ENCODE peak calls at places on chromosomes 16 and 17, in eight cellular contexts. O is tibial nerve, N is prostate gland, Y is heart left ventricle, J is A549, V is uterus, U is stomach, G is IMR-90. D is an unnamed sample.

GRCh38 chr17:40910441-40910841 is 25.4 kb upstream of the KRT20 start:
- DNase-seq in U (no peak), G (peak; percentile 55), N (peak; percentile 48), O (no peak), Y (no peak), J (no peak), V (no peak), D (no peak)

GRCh38 chr16:89924298-89924924 is 1.3 kb downstream of the TUBB3 start:
- DNase-seq in U (no peak), N (no peak), V (no peak), G (peak; percentile 44), O (no peak), Y (no peak), J (peak; percentile 58), D (no peak)

GRCh38 chr16:23670137-23670776 is 8.4 kb upstream of the PLK1 start:
- DNase-seq in O (no peak), U (no peak), Y (no peak), V (no peak), N (no peak), G (peak; percentile 95), J (no peak), D (no peak)

GRCh38 chr16:66003196-66003595 is 363.3 kb upstream of the CDH5 start:
- DNase-seq in V (no peak), Y (no peak), U (no peak), J (no peak), O (no peak), N (no peak), G (peak; percentile 76), D (no peak)

GRCh38 chr17:36885761-36886365 is 51.4 kb upstream of the LHX1 start:
- DNase-seq in O (no peak), Y (no peak), G (no peak), N (no peak), U (no peak), V (no peak), J (no peak), D (no peak)

GRCh38 chr17:58631523-58632323 is 60.1 kb downstream of the TEX14 start:
- DNase-seq in U (peak; percentile 95), O (peak; percentile 96), V (peak; percentile 93), J (peak; percentile 98), G (peak; percentile 99), N (peak; percentile 92), Y (peak; percentile 94), D (peak; percentile 97)

GRCh38 chr17:49252148-49252682 is 21.6 kb upstream of the PHOSPHO1 start:
- DNase-seq in G (no peak), J (peak; percentile 59), O (no peak), Y (no peak), V (no peak), U (no peak), N (no peak), D (no peak)

GRCh38 chr16:75116911-75117245 is 298 bp upstream of the LDHD start:
- DNase-seq in N (no peak), G (no peak), Y (no peak), V (no peak), U (no peak), J (no peak), O (no peak), D (no peak)

GRCh38 chr17:17994271-17994670 is 21.6 kb downstream of the DRC3 start:
- DNase-seq in G (no peak), Y (peak; percentile 36), V (no peak), U (peak; percentile 43), N (no peak), J (peak; percentile 74), O (no peak), D (no peak)

GRCh38 chr17:17990282-17990681 is 17.6 kb downstream of the DRC3 start:
- DNase-seq in U (no peak), G (no peak), Y (no peak), O (no peak), V (no peak), N (no peak), J (peak; percentile 37), D (no peak)

GRCh38 chr17:17993366-17993765 is 20.7 kb downstream of the DRC3 start:
- DNase-seq in Y (no peak), O (no peak), G (no peak), U (no peak), V (no peak), N (no peak), J (no peak), D (no peak)

GRCh38 chr17:17994770-17995169 is 22.1 kb downstream of the DRC3 start:
- DNase-seq in Y (no peak), O (no peak), N (no peak), J (no peak), U (no peak), G (no peak), V (no peak), D (no peak)

DNA sequence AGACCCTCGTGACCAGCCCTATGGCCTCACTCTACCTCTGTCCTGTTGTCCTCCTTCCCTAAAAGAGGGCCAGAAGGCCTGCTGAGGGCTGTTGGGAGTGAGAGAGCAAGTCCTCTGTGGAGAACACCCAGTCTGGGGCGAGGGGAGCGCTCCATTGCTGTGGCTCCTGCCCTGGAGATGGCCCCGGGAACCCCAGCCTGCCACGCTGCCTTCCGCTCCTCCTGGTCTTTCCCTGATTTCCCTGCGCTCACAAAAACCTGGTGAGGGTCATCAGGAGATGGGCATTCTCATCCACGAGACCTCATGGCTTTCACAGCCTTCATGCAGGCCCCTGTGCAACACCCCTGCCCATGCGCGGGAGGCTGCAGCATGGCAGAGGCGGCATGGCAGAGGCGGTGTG is 21.2 kb downstream of the DRC3 start:
- DNase-seq in Y (no peak), U (no peak), N (no peak), O (no peak), G (no peak), V (no peak), J (no peak), D (no peak)
- TF ChIP-seq POLR2A in Y (no peak), U (no peak), N (no peak), O (no peak), G (no peak), V (no peak), J (no peak), D (no peak)

DNA sequence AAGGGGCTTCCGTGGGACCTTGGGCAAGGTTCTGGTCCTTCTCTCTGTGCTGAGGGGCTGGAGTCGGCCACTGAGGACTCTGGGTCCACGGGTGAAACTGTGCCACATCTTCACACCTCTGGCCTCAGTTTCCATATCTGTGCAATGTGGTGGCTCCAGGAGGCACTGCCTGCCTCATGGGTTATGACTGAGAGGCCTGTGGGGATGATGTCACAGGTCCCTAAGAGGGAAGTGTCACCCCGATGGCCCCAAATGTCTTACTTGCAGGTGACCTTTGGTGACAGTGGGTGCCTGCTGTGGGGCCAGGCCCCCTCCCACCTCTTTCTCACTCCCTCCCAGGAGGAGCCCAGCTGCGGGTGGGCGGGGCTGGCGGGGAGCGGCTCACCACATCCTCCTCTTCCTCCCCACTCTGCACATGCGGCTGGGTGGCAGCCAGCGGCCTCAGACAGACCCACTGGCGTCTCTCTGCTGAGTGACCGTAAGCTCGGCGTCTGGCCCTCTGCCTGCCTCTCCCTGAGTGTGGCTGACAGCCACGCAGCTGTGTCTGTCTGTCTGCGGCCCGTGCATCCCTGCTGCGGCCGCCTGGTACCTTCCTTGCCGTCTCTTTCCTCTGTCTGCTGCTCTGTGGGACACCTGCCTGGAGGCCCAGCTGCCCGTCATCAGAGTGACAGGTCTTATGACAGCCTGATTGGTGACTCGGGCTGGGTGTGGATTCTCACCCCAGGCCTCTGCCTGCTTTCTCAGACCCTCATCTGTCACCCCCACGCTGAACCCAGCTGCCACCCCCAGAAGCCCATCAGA is at the start of gene IL21R:
- DNase-seq in N (no peak), Y (peak; percentile 83), V (peak; percentile 25), U (peak; percentile 50), O (no peak), J (no peak), G (peak; percentile 61), D (peak; percentile 69)
- H3K4me1 ChIP-seq in N (no peaks in the 10 kb centered on the region), Y (peaks cover 75% of the 10 kb centered on the region), V (no peaks in the 10 kb centered on the region), U (peaks cover 20% of the 10 kb centered on the region), O (no peaks in the 10 kb centered on the region), J (no peaks in the 10 kb centered on the region), G (peaks cover 17% of the 10 kb centered on the region), D (no peaks in the 10 kb centered on the region)

GRCh38 chr16:79297297-79297696 is 303.2 kb downstream of the MAF start:
- DNase-seq in U (no peak), V (no peak), N (no peak), O (no peak), Y (no peak), G (no peak), J (no peak), D (no peak)

GRCh38 chr16:79297805-79298204 is 302.7 kb downstream of the MAF start:
- DNase-seq in G (no peak), V (no peak), N (no peak), J (no peak), Y (no peak), U (no peak), O (no peak), D (no peak)

GRCh38 chr16:79299154-79299799 is 301.3 kb downstream of the MAF start:
- DNase-seq in J (no peak), G (no peak), V (no peak), N (no peak), U (no peak), O (no peak), Y (no peak), D (no peak)

GRCh38 chr16:79296491-79296890 is 304.0 kb downstream of the MAF start:
- DNase-seq in V (no peak), N (no peak), O (no peak), U (no peak), J (no peak), G (no peak), Y (no peak), D (no peak)

DNA sequence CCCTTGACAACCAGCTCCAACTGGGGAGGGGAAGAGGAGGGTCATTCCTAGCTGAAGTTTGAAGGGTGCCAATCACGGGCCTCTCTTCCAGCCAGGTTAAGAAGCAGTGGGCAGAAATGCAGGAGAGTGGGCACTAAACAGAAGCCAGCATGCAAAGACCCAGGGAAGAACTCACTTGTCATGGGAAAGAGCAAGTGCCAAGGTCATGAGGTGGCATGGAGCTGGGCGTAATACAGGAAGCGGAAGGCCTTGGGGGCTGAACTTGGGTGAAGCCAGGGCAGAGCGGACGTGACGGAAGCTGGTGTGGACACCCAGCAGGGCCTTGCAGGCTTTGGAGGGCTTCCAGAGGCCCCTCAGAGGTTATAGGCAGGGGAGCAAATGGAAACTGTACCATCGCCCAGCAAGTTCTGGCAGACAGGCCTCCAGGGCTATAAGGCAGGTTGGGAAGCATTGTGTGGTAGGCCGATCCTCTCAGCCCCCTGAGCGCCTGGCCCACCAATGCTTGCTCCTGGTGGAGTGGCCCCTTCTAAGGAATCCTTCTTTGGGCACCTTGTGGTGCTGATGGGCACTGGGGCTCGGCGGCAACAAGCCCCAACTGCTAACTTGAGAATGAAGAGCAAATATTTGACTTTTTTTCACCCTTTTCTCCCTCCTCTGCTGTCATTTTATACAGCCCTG is 301.9 kb downstream of the MAF start:
- DNase-seq in U (no peak), N (no peak), O (no peak), V (no peak), G (no peak), Y (no peak), J (no peak), D (no peak)
- H3K27ac ChIP-seq in U (no peak overlapping the region), N (no peak overlapping the region), O (no peak overlapping the region), V (no peak overlapping the region), G (no peak overlapping the region), Y (no peak overlapping the region), J (no peak overlapping the region), D (no peak overlapping the region)

GRCh38 chr17:67362173-67362572 is 4.2 kb downstream of the PSMD12 start:
- DNase-seq in G (no peak), J (no peak), N (no peak), U (no peak), Y (no peak), V (no peak), O (no peak), D (no peak)

GRCh38 chr17:67364847-67365761 is 1.3 kb downstream of the PSMD12 start:
- DNase-seq in O (no peak), G (no peak), V (no peak), N (no peak), J (no peak), U (no peak), Y (no peak), D (no peak)

GRCh38 chr17:67365762-67366192 is 600 bp downstream of the PSMD12 start:
- DNase-seq in Y (no peak), N (no peak), V (no peak), O (no peak), U (no peak), J (peak; percentile 41), G (peak; percentile 78), D (no peak)

GRCh38 chr17:67360880-67361279 is 5.5 kb downstream of the PSMD12 start:
- DNase-seq in N (no peak), V (no peak), Y (no peak), G (no peak), O (no peak), J (no peak), U (no peak), D (no peak)

DNA sequence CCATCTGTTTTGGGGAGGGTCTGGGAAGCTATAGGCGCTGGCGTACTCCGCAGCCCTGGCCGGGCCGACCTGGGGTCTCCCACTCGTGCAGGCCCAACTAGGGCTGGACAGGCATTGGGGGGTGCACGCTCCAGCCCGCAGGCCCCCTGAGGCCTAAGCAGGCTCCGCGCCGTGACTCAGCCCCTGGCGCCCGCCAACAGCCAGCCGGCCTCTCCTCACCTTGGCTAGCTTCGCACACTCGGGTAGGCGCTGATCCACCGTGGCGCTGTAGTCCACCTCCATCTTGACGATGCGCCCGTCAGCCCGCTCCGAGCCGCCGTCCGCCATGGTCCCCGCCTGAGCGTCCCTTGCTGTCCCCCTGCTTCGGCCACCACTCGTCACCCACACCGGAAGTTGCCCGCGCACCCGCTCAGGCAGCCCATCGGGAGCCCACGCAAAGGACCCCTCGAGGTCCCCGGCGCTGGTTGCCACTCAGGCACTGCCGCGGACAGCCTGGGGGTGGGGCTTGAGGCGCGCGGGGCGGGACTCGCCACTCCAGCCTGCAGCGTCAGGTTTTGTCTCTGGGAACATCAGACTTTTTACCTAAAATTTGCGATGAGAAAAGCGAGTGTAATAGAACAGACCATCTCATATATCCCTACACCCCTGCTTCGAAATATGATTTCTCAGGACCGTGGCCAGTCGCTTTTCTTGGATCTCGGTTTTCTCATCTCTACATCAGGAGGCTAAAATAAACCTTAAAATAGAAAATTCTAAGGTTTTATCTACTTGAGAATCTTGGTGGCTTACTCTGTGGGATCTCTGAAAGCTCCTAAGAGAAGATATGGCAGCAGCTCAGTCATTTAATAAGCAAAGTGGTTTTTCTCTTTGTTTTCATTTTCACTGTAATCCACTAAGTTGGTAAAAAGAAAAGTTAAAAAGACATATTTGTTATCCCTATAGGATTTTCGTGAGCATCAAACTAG is at the start of gene PSMD12:
- DNase-seq in U (peak; percentile 94), Y (peak; percentile 95), O (peak; percentile 87), G (peak; percentile 88), V (peak; percentile 95), N (peak; percentile 89), J (peak; percentile 95), D (peak; percentile 96)
- TF ChIP-seq POLR2A in U (no peak), Y (no peak), O (peak; percentile 48), G (peak; percentile 92), V (peak; percentile 76), N (peak; percentile 74), J (peak; percentile 94), D (peak; percentile 57)

D was measured in sigmoid colon.